ENCODE peak calls at places on chromosomes 11 and 22, in six cellular contexts. J is neuronal stem cell, F is IMR-90, U is mesenchymal stem cell, K is trophoblast cell, Y is H1. O is an unnamed sample.

GRCh38 chr11:102390667-102391449 is 43.8 kb downstream of the BIRC2 start:
- DNase-seq in Y (peak), K (peak), F (peak), U (peak), J (peak), O (peak)

GRCh38 chr11:105825141-105825540 is 196.9 kb downstream of the MSANTD4 start:
- DNase-seq in Y (no peak), K (no peak), F (no peak), U (no peak), J (no peak), O (no peak)

GRCh38 chr11:72243173-72243566 is 806 bp downstream of the PHOX2A start:
- DNase-seq in K (no peak), Y (no peak), U (no peak), J (no peak), F (no peak), O (peak)

GRCh38 chr11:113339909-113340569 is 25.7 kb downstream of the TTC12 start:
- DNase-seq in K (peak), U (peak), F (peak), Y (no peak), J (no peak), O (no peak)

GRCh38 chr11:110428040-110428439 is 1.7 kb upstream of the FDX1 start:
- DNase-seq in J (no peak), F (no peak), U (no peak), Y (no peak), K (no peak), O (no peak)

GRCh38 chr22:27820896-27821866 is 19.6 kb upstream of the MN1 start:
- DNase-seq in Y (no peak), J (no peak), U (no peak), K (no peak), F (no peak), O (no peak)

GRCh38 chr11:12278766-12279671 is 98.4 kb upstream of the PARVA start:
- DNase-seq in J (no peak), K (no peak), U (no peak), F (no peak), Y (no peak), O (peak)

GRCh38 chr11:120260616-120261015 is 20.7 kb downstream of the POU2F3 start:
- DNase-seq in F (no peak), K (peak), U (no peak), Y (no peak), J (no peak), O (no peak)

GRCh38 chr11:68706237-68706636 is 21.9 kb downstream of the GAL start:
- DNase-seq in Y (no peak), J (no peak), U (no peak), F (no peak), K (no peak), O (no peak)

GRCh38 chr11:1037506-1038055 is 1.1 kb upstream of the MUC6 start:
- DNase-seq in U (no peak), F (no peak), J (no peak), K (no peak), Y (no peak), O (no peak)

GRCh38 chr11:26931248-26931631 is 62.7 kb upstream of the FIBIN start:
- DNase-seq in J (no peak), F (peak), U (no peak), Y (no peak), K (no peak), O (no peak)

GRCh38 chr11:36458129-36458918 is 51.7 kb downstream of the TRAF6 start:
- DNase-seq in K (no peak), J (no peak), F (no peak), U (no peak), Y (no peak), O (no peak)

GRCh38 chr11:40445391-40445790 is 1014.1 kb downstream of the LRRC4C start:
- DNase-seq in F (peak), Y (no peak), K (no peak), U (peak), J (no peak), O (no peak)

GRCh38 chr11:8613036-8613435 is 19.0 kb upstream of the STK33 start:
- DNase-seq in J (no peak), K (no peak), Y (no peak), U (peak), F (no peak), O (no peak)

GRCh38 chr22:25972397-25972796 is 196.9 kb upstream of the SEZ6L start:
- DNase-seq in U (no peak), J (no peak), Y (no peak), K (no peak), F (no peak), O (peak)

GRCh38 chr11:104663190-104664140 is 234.8 kb downstream of the CASP12 start:
- DNase-seq in U (peak), F (peak), J (no peak), K (no peak), Y (no peak), O (no peak)

GRCh38 chr11:76335827-76336226 is 45.1 kb downstream of the THAP12 start:
- DNase-seq in Y (no peak), K (peak), F (no peak), U (no peak), J (no peak), O (no peak)

GRCh38 chr22:49847751-49848689 is 5.6 kb upstream of the ZBED4 start:
- DNase-seq in Y (no peak), K (no peak), F (no peak), J (no peak), U (no peak), O (no peak)

GRCh38 chr11:110886241-110886640 is 174.0 kb upstream of the ARHGAP20 start:
- DNase-seq in K (no peak), F (no peak), J (no peak), Y (no peak), U (no peak), O (no peak)

GRCh38 chr11:6962673-6963072 is 36.4 kb downstream of the ZNF215 start:
- DNase-seq in F (no peak), Y (no peak), K (no peak), J (no peak), U (no peak), O (no peak)

GRCh38 chr11:127451852-127452251 is 451.3 kb upstream of the KIRREL3 start:
- DNase-seq in Y (no peak), U (no peak), F (no peak), J (no peak), K (no peak), O (no peak)

GRCh38 chr22:19080853-19081252 is 41.4 kb downstream of the DGCR2 start:
- DNase-seq in U (no peak), K (no peak), J (no peak), F (no peak), Y (no peak), O (no peak)

GRCh38 chr22:24339452-24339747 is 68.8 kb downstream of the SPECC1L start:
- DNase-seq in K (no peak), J (no peak), F (no peak), U (no peak), Y (no peak), O (no peak)

GRCh38 chr11:117931331-117931950 is 2.2 kb upstream of the TMPRSS13 start:
- DNase-seq in U (no peak), Y (no peak), K (no peak), J (no peak), F (no peak), O (no peak)

GRCh38 chr11:117931971-117932370 is 2.8 kb upstream of the TMPRSS13 start:
- DNase-seq in F (no peak), U (no peak), Y (no peak), K (no peak), J (no peak), O (no peak)

GRCh38 chr11:117933475-117933874 is 4.3 kb upstream of the TMPRSS13 start:
- DNase-seq in U (no peak), F (no peak), K (no peak), J (no peak), Y (no peak), O (no peak)

GRCh38 chr11:117932987-117933386 is 3.8 kb upstream of the TMPRSS13 start:
- DNase-seq in U (no peak), K (no peak), J (no peak), Y (no peak), F (no peak), O (peak)

GRCh38 chr11:117932426-117932825 is 3.2 kb upstream of the TMPRSS13 start:
- DNase-seq in J (no peak), F (no peak), K (no peak), Y (no peak), U (no peak), O (peak)
- H3K14ac ChIP-seq in J (no peak), F (no peak), K (no peak), Y (no peak), U (no peak), O (no peak)

DNA sequence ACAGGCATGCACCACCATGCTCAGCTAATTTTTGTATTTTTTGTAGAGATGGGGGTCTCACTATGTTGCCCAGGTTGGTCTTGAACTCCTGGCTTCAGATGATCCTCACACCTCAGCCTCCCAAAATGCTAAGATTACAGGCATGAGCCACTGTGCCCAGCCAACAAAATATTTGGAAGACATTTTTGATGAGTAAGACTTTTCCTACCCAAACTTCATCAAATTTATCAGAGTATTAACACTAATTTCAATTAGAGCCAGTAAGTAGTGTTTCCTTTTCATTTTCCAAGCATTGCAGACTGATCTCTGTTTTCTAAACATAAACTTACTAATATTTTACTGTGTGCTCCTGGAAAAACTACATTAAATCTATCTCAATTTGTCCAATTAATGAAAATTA is 1.4 kb upstream of the CRTAM start:
- DNase-seq in F (no peak), J (no peak), U (no peak), Y (no peak), K (no peak), O (no peak)
- H3K14ac ChIP-seq in F (no peak), J (no peak), U (no peak), Y (no peak), K (no peak), O (no peak)

GRCh38 chr22:39254789-39255298 is 10.1 kb upstream of the PDGFB start:
- DNase-seq in U (peak), J (no peak), K (peak), F (peak), Y (no peak), O (no peak)

GRCh38 chr22:39256979-39257378 is 12.2 kb upstream of the PDGFB start:
- DNase-seq in F (no peak), U (no peak), J (no peak), K (no peak), Y (no peak), O (no peak)

GRCh38 chr22:39254122-39254521 is 9.3 kb upstream of the PDGFB start:
- DNase-seq in F (no peak), J (no peak), K (no peak), U (no peak), Y (no peak), O (no peak)

GRCh38 chr22:39256186-39256552 is 11.4 kb upstream of the PDGFB start:
- DNase-seq in Y (no peak), F (no peak), U (no peak), K (no peak), J (no peak), O (no peak)

GRCh38 chr22:39255449-39256185 is 10.8 kb upstream of the PDGFB start:
- DNase-seq in J (no peak), U (no peak), K (no peak), F (no peak), Y (no peak), O (no peak)
- H3K14ac ChIP-seq in J (no peak), U (no peak), K (peak), F (peak), Y (no peak), O (no peak)

DNA sequence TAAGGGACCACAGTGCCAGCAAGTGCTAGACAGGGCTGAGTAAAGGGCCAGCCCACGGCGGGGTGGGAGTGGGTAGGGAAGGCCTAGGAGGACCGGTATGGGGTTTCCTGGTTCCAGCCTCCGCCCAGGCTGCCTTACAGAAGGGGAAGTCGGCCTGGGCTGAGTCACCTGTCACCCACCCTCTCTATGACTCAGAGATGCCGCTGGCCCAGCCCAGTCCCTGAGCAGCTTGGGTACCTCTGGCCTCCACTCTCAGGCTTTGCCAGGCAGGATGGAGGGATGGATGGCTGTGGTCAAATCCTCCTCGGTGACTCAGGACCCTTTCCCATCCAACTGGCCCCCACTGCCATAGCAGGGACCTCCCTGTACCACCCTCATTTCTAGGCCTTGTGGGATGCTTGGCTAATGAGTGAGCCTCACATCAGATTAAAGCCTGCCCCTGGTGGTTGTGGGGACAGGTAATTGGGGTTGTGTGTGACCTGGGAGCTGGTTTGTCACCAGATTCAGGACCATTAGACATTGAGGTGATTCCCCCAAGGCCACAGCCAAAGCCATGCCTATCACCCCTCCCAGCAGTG is 13.9 kb downstream of the SLC35E4 start:
- DNase-seq in F (peak), J (no peak), U (peak), Y (no peak), K (peak), O (peak)
- H3K14ac ChIP-seq in F (peak), J (no peak), U (no peak), Y (no peak), K (no peak), O (no peak)

O was measured in H9.